ENCODE peak calls at places on chromosome X, in nine cellular contexts. R is ovary; P is hippocampal formation; D is activated gamma-delta T cell; N is effector memory CD8-positive, alpha-beta T cell; I is activated T-helper 1 cell treated with anti-CD3 and anti-CD28 coated beads, Interleukin-2, amount 50 U/mL, for 16 hours; V is mesenchymal stem cell; X is GM04504; Q is activated CD4-positive, alpha-beta T cell treated with anti-CD3 and anti-CD28 coated beads, Interleukin-2, amount 50 U/mL, for 4 hours. B is an unnamed sample.

GRCh38 chrX:24377195-24377594 is 16.8 kb downstream of the SUPT20HL1 start:
- DNase-seq in Q (no peak), D (no peak), N (no peak), V (no peak), I (no peak), X (no peak), R (no peak), P (no peak), B (no peak)

GRCh38 chrX:108304210-108304609 is 134.0 kb downstream of the COL4A6 start:
- DNase-seq in X (no peak), N (no peak), D (no peak), P (no peak), R (no peak), Q (no peak), I (no peak), V (peak; percentile 29), B (no peak)

GRCh38 chrX:2330910-2331309 is 169.9 kb downstream of the DHRSX start:
- DNase-seq in R (no peak), I (no peak), X (no peak), P (no peak), Q (no peak), D (no peak), V (no peak), N (no peak), B (no peak)

GRCh38 chrX:40508560-40508959 is 72.2 kb upstream of the ATP6AP2 start:
- DNase-seq in I (no peak), P (no peak), D (no peak), R (no peak), X (no peak), N (no peak), Q (no peak), V (peak; percentile 9), B (no peak)

GRCh38 chrX:17812763-17813162 is 48.3 kb downstream of the RAI2 start:
- DNase-seq in V (no peak), Q (no peak), N (no peak), R (no peak), I (no peak), P (no peak), D (no peak), X (no peak), B (no peak)

GRCh38 chrX:11113731-11114130 is 2.6 kb downstream of the HCCS start:
- DNase-seq in P (no peak), X (no peak), R (no peak), D (no peak), I (no peak), Q (no peak), N (no peak), V (peak; percentile 32), B (no peak)

GRCh38 chrX:47530054-47530453 is 31.0 kb upstream of the ARAF start:
- DNase-seq in I (no peak), D (no peak), N (no peak), Q (no peak), R (no peak), V (no peak), P (no peak), X (no peak), B (no peak)

GRCh38 chrX:22950278-22951266 is 49.2 kb upstream of the DDX53 start:
- DNase-seq in D (no peak), V (peak; percentile 89), Q (no peak), R (peak; percentile 38), X (peak; percentile 50), P (no peak), I (no peak), N (no peak), B (no peak)

GRCh38 chrX:625137-625691 is 5.4 kb upstream of the SHOX start:
- DNase-seq in P (no peak), D (no peak), R (no peak), X (no peak), V (no peak), N (no peak), Q (no peak), I (no peak), B (no peak)

GRCh38 chrX:74421181-74422028 is at the start of gene SLC16A2:
- DNase-seq in D (peak; percentile 14), R (peak; percentile 72), I (no peak), N (peak; percentile 2), Q (peak; percentile 31), P (peak; percentile 60), V (peak; percentile 89), X (peak; percentile 51), B (peak; percentile 88)

GRCh38 chrX:49810233-49810632 is 18.9 kb upstream of the PAGE4 start:
- DNase-seq in Q (no peak), P (no peak), R (no peak), N (no peak), V (no peak), I (no peak), X (no peak), D (no peak), B (no peak)

B was measured in upper lobe of left lung.